ENCODE peak calls at places on chromosomes 2 and 18, in seven cellular contexts. One of them, this sample, is unnamed. For H3K4me1, the result is how much of the 10 kb centered on the place peaks cover.

GRCh38 chr18:62957885-62958472 is 242.6 kb downstream of the PHLPP1 start:
- DNase-seq in CD8-positive, alpha-beta T cell: peak
- DNase-seq in PC-3: peak
- DNase-seq in mucosa of descending colon: peak
- DNase-seq in astrocyte: no peak
- DNase-seq in cardiac muscle cell: peak
- DNase-seq in tibial nerve: peak
- DNase-seq in this sample: no peak

GRCh38 chr2:99618579-99619097 is 128.8 kb upstream of the REV1 start:
- DNase-seq in mucosa of descending colon: no peak
- DNase-seq in PC-3: no peak
- DNase-seq in cardiac muscle cell: no peak
- DNase-seq in CD8-positive, alpha-beta T cell: no peak
- DNase-seq in astrocyte: no peak
- DNase-seq in tibial nerve: no peak
- DNase-seq in this sample: no peak

GRCh38 chr2:38201784-38202183 is 125.8 kb upstream of the CYP1B1 start:
- DNase-seq in CD8-positive, alpha-beta T cell: no peak
- DNase-seq in astrocyte: peak
- DNase-seq in mucosa of descending colon: no peak
- DNase-seq in PC-3: peak
- DNase-seq in tibial nerve: no peak
- DNase-seq in cardiac muscle cell: no peak
- DNase-seq in this sample: peak

GRCh38 chr2:161415041-161415440 is 1.1 kb upstream of the TBR1 start:
- DNase-seq in mucosa of descending colon: no peak
- DNase-seq in astrocyte: no peak
- DNase-seq in tibial nerve: no peak
- DNase-seq in CD8-positive, alpha-beta T cell: no peak
- DNase-seq in PC-3: peak
- DNase-seq in cardiac muscle cell: no peak
- DNase-seq in this sample: no peak

GRCh38 chr18:51164327-51165290 is 32.9 kb downstream of the MEX3C start:
- DNase-seq in mucosa of descending colon: no peak
- DNase-seq in astrocyte: peak
- DNase-seq in PC-3: no peak
- DNase-seq in cardiac muscle cell: no peak
- DNase-seq in CD8-positive, alpha-beta T cell: no peak
- DNase-seq in tibial nerve: no peak
- DNase-seq in this sample: no peak

GRCh38 chr18:4789506-4789905 is 334.4 kb upstream of the DLGAP1 start:
- DNase-seq in tibial nerve: no peak
- DNase-seq in mucosa of descending colon: no peak
- DNase-seq in PC-3: no peak
- DNase-seq in CD8-positive, alpha-beta T cell: no peak
- DNase-seq in astrocyte: no peak
- DNase-seq in cardiac muscle cell: no peak
- DNase-seq in this sample: peak

GRCh38 chr2:37648316-37649011 is 23.0 kb downstream of the CDC42EP3 start:
- DNase-seq in astrocyte: no peak
- DNase-seq in cardiac muscle cell: no peak
- DNase-seq in tibial nerve: peak
- DNase-seq in PC-3: no peak
- DNase-seq in mucosa of descending colon: peak
- DNase-seq in CD8-positive, alpha-beta T cell: peak
- DNase-seq in this sample: no peak

GRCh38 chr2:181977661-181978350 is 7.8 kb upstream of the PPP1R1C start:
- DNase-seq in tibial nerve: no peak
- DNase-seq in PC-3: peak
- DNase-seq in astrocyte: no peak
- DNase-seq in CD8-positive, alpha-beta T cell: no peak
- DNase-seq in cardiac muscle cell: no peak
- DNase-seq in mucosa of descending colon: no peak
- DNase-seq in this sample: peak

GRCh38 chr2:180694445-180695421 is 285.7 kb upstream of the UBE2E3 start:
- DNase-seq in tibial nerve: no peak
- DNase-seq in cardiac muscle cell: no peak
- DNase-seq in mucosa of descending colon: no peak
- DNase-seq in astrocyte: no peak
- DNase-seq in CD8-positive, alpha-beta T cell: no peak
- DNase-seq in PC-3: no peak
- DNase-seq in this sample: no peak

GRCh38 chr2:236176417-236176816 is 8.2 kb upstream of the GBX2 start:
- DNase-seq in PC-3: peak
- DNase-seq in astrocyte: no peak
- DNase-seq in mucosa of descending colon: peak
- DNase-seq in tibial nerve: no peak
- DNase-seq in cardiac muscle cell: peak
- DNase-seq in CD8-positive, alpha-beta T cell: no peak
- DNase-seq in this sample: no peak

GRCh38 chr2:146678516-146678915 is 1166.3 kb upstream of the ACVR2A start:
- DNase-seq in PC-3: no peak
- DNase-seq in tibial nerve: no peak
- DNase-seq in astrocyte: no peak
- DNase-seq in cardiac muscle cell: peak
- DNase-seq in mucosa of descending colon: no peak
- DNase-seq in CD8-positive, alpha-beta T cell: no peak
- DNase-seq in this sample: no peak

GRCh38 chr2:7837232-7837760 is 844.6 kb upstream of the ID2 start:
- DNase-seq in PC-3: no peak
- DNase-seq in CD8-positive, alpha-beta T cell: no peak
- DNase-seq in mucosa of descending colon: no peak
- DNase-seq in tibial nerve: no peak
- DNase-seq in astrocyte: no peak
- DNase-seq in cardiac muscle cell: no peak
- DNase-seq in this sample: no peak

GRCh38 chr2:201118957-201119848 is 3.2 kb downstream of the CFLAR start:
- DNase-seq in PC-3: peak
- DNase-seq in astrocyte: peak
- DNase-seq in CD8-positive, alpha-beta T cell: peak
- DNase-seq in tibial nerve: no peak
- DNase-seq in mucosa of descending colon: no peak
- DNase-seq in cardiac muscle cell: peak
- DNase-seq in this sample: no peak

GRCh38 chr18:73724908-73725307 is 422.7 kb downstream of the FBXO15 start:
- DNase-seq in CD8-positive, alpha-beta T cell: no peak
- DNase-seq in tibial nerve: no peak
- DNase-seq in astrocyte: no peak
- DNase-seq in cardiac muscle cell: no peak
- DNase-seq in PC-3: no peak
- DNase-seq in mucosa of descending colon: no peak
- DNase-seq in this sample: no peak

GRCh38 chr2:31765078-31765835 is 184.5 kb upstream of the SRD5A2 start:
- DNase-seq in tibial nerve: no peak
- DNase-seq in PC-3: no peak
- DNase-seq in cardiac muscle cell: no peak
- DNase-seq in mucosa of descending colon: no peak
- DNase-seq in astrocyte: no peak
- DNase-seq in CD8-positive, alpha-beta T cell: no peak
- DNase-seq in this sample: peak

GRCh38 chr2:31762085-31762484 is 181.3 kb upstream of the SRD5A2 start:
- DNase-seq in cardiac muscle cell: no peak
- DNase-seq in astrocyte: no peak
- DNase-seq in tibial nerve: no peak
- DNase-seq in CD8-positive, alpha-beta T cell: no peak
- DNase-seq in mucosa of descending colon: no peak
- DNase-seq in PC-3: peak
- DNase-seq in this sample: no peak

DNA sequence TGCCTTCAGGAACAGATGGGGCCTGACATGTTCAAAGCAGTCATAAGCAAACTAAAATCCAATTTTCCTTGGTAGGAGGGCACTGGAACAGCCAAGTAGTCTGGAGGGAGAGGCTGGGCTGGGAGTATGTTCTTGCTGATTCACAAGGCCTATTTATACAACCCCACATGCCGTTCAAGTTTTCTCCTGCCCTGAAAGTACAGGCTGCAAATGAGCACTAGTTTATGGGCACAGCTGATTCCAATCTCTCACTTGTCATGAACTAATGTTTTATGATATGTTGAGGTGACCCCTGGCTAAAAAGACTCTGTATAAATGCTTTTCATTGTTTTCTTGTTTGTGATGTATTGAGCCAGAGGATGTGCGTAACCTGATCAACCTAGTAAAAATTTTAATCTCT is 183.4 kb upstream of the SRD5A2 start:
- DNase-seq in CD8-positive, alpha-beta T cell: no peak
- DNase-seq in PC-3: peak
- DNase-seq in tibial nerve: no peak
- DNase-seq in mucosa of descending colon: no peak
- DNase-seq in cardiac muscle cell: no peak
- DNase-seq in astrocyte: no peak
- DNase-seq in this sample: peak
- H3K4me1 ChIP-seq in CD8-positive, alpha-beta T cell: under half
- H3K4me1 ChIP-seq in PC-3: under half
- H3K4me1 ChIP-seq in tibial nerve: under half
- H3K4me1 ChIP-seq in mucosa of descending colon: under half
- H3K4me1 ChIP-seq in cardiac muscle cell: under half
- H3K4me1 ChIP-seq in astrocyte: under half
- H3K4me1 ChIP-seq in this sample: under half

DNA sequence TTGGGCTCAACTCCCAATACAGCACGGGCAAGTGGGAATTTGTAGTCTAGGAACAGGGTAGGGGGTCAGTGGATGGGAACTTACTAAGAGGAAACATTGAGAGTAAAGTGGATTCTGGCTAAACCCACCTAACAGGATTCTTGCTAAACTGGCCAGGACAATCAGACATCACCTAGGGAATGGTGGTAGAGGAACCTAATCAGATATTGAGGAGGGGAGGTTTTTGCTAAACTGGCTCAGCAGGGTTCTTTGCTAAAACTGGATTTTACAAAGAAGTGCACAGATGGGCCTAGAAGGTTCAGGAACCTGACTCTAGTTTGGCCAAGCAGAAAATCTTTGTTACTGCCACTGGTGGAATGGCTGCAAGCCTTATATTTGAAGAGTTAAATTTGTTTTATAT is 55.9 kb downstream of the INPP4A start:
- DNase-seq in astrocyte: no peak
- DNase-seq in PC-3: peak
- DNase-seq in tibial nerve: no peak
- DNase-seq in CD8-positive, alpha-beta T cell: no peak
- DNase-seq in mucosa of descending colon: no peak
- DNase-seq in cardiac muscle cell: no peak
- DNase-seq in this sample: no peak
- H3K4me1 ChIP-seq in astrocyte: under half
- H3K4me1 ChIP-seq in PC-3: under half
- H3K4me1 ChIP-seq in tibial nerve: under half
- H3K4me1 ChIP-seq in CD8-positive, alpha-beta T cell: under half
- H3K4me1 ChIP-seq in mucosa of descending colon: under half
- H3K4me1 ChIP-seq in cardiac muscle cell: under half
- H3K4me1 ChIP-seq in this sample: under half

GRCh38 chr2:228064796-228065315 is 116.6 kb downstream of the SPHKAP start:
- DNase-seq in CD8-positive, alpha-beta T cell: no peak
- DNase-seq in astrocyte: no peak
- DNase-seq in mucosa of descending colon: no peak
- DNase-seq in tibial nerve: no peak
- DNase-seq in PC-3: no peak
- DNase-seq in cardiac muscle cell: no peak
- DNase-seq in this sample: no peak
- H3K4me1 ChIP-seq in CD8-positive, alpha-beta T cell: under half
- H3K4me1 ChIP-seq in astrocyte: under half
- H3K4me1 ChIP-seq in mucosa of descending colon: under half
- H3K4me1 ChIP-seq in tibial nerve: under half
- H3K4me1 ChIP-seq in PC-3: under half
- H3K4me1 ChIP-seq in cardiac muscle cell: under half
- H3K4me1 ChIP-seq in this sample: under half

DNA sequence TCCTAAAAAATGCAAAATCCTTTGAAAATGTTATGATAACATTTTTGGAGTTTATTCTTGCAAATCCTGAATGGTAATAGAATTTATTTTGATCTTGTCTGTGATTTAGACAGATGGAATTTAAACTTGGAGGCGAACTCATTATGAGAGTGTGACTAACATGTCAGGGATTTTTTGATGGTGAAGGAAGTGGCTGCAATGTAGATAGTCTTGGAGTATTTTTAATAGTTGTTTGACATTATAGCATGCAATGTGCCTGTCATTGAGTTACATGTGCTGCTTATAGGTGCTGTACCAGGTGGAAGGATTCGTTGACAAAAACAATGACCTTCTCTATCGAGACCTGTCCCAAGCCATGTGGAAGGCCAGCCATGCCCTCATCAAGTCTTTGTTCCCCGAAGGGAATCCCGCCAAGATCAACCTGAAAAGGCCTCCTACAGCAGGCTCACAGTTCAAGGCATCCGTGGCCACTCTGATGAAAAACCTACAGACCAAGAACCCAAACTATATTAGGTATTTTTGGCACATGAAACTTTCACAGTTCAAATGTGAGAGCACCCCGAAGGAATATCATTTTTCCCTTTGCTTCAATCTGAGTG is 141.8 kb downstream of the MYO1B start:
- DNase-seq in CD8-positive, alpha-beta T cell: no peak
- DNase-seq in astrocyte: peak
- DNase-seq in mucosa of descending colon: no peak
- DNase-seq in cardiac muscle cell: no peak
- DNase-seq in tibial nerve: no peak
- DNase-seq in PC-3: peak
- DNase-seq in this sample: peak
- H3K4me1 ChIP-seq in CD8-positive, alpha-beta T cell: under half
- H3K4me1 ChIP-seq in astrocyte: under half
- H3K4me1 ChIP-seq in mucosa of descending colon: under half
- H3K4me1 ChIP-seq in cardiac muscle cell: under half
- H3K4me1 ChIP-seq in tibial nerve: under half
- H3K4me1 ChIP-seq in PC-3: under half
- H3K4me1 ChIP-seq in this sample: under half